ENCODE peak calls at places on chromosomes 13 and 19, in five cellular contexts. I is tibial nerve, S is psoas muscle, W is HAP-1, K is GM23248. F is an unnamed sample. For H3K9me3, H3K27me3 and H3K4me1, the result is how much of the 10 kb centered on the place peaks cover.

GRCh38 chr19:37931941-37932655 is 25.1 kb downstream of the SIPA1L3 start:
- DNase-seq in I (no peak), S (peak), W (peak), K (peak), F (peak)

GRCh38 chr13:53098455-53098854 is 69.8 kb downstream of the OLFM4 start:
- DNase-seq in I (no peak), S (no peak), W (no peak), K (no peak), F (no peak)

GRCh38 chr19:41862445-41862986 is 2.5 kb downstream of the RPS19 start:
- DNase-seq in I (no peak), S (no peak), W (no peak), K (no peak), F (no peak)

GRCh38 chr13:109704771-109705628 is 81.4 kb downstream of the IRS2 start:
- DNase-seq in I (peak), S (peak), W (no peak), K (peak), F (peak)

GRCh38 chr19:7618771-7619510 is 10.4 kb downstream of the XAB2 start:
- DNase-seq in I (no peak), S (no peak), W (no peak), K (no peak), F (peak)

GRCh38 chr19:3801412-3802096 is 15.4 kb upstream of the MATK start:
- DNase-seq in I (no peak), S (no peak), W (no peak), K (peak), F (peak)

GRCh38 chr19:58558066-58558622 is at the start of gene UBE2M:
- DNase-seq in I (peak), S (peak), W (no peak), K (peak), F (peak)

GRCh38 chr13:113216165-113217056 is 7.0 kb downstream of the CUL4A start:
- DNase-seq in I (no peak), S (peak), W (peak), K (peak), F (peak)

GRCh38 chr13:37179646-37180045 is 74.2 kb upstream of the CSNK1A1L start:
- DNase-seq in I (no peak), S (no peak), W (no peak), K (no peak), F (no peak)

GRCh38 chr13:112140366-112140765 is 73.4 kb downstream of the SOX1 start:
- DNase-seq in I (no peak), S (no peak), W (no peak), K (no peak), F (no peak)

GRCh38 chr13:54210397-54211050 is 1181.9 kb downstream of the OLFM4 start:
- DNase-seq in I (no peak), S (no peak), W (no peak), K (no peak), F (no peak)

GRCh38 chr13:94656766-94657165 is 55.1 kb downstream of the GPR180 start:
- DNase-seq in I (no peak), S (no peak), W (no peak), K (peak), F (no peak)

GRCh38 chr19:54196514-54196913 is 4.1 kb upstream of the RPS9 start:
- DNase-seq in I (no peak), S (no peak), W (no peak), K (no peak), F (peak)

GRCh38 chr13:67133476-67133875 is 96.7 kb downstream of the PCDH9 start:
- DNase-seq in I (no peak), S (no peak), W (no peak), K (no peak), F (no peak)

GRCh38 chr19:57088125-57088524 is 31.7 kb upstream of the USP29 start:
- DNase-seq in I (no peak), S (no peak), W (no peak), K (no peak), F (no peak)

GRCh38 chr19:53962887-53963435 is at the start of gene CACNG8:
- DNase-seq in I (no peak), S (no peak), W (no peak), K (no peak), F (no peak)

GRCh38 chr13:75879656-75880055 is 243.5 kb downstream of the LMO7 start:
- DNase-seq in I (no peak), S (no peak), W (no peak), K (no peak), F (no peak)

GRCh38 chr13:48160879-48161278 is 66.0 kb upstream of the MED4 start:
- DNase-seq in I (peak), S (peak), W (peak), K (peak), F (no peak)

GRCh38 chr13:18995259-18995873 is 186.3 kb downstream of the TUBA3C start:
- DNase-seq in I (no peak), S (peak), W (no peak), K (no peak), F (no peak)
- H3K9me3 ChIP-seq in I (under half), S (under half), W (under half), K (under half), F (under half)

DNA sequence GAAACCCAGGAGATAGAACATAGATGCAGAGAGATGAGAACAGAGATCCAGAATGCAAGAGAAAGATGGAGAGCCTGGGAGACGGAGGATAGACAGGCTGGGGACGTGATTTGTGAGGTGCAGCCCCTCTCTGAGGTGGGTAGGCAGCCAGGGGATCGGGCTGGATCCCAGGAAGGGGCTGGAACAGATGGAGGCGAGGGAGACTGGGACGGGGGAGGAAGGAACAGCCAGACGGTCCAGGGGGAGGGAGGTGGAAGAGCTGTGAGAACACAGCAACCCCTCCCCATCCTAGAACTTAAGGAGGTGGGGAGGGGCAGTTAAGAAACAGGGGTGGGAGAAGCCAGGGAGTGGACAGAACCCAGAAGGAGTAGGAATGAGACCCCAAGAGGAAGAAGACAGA is 3.1 kb downstream of the SLC17A7 start:
- DNase-seq in I (no peak), S (no peak), W (no peak), K (no peak), F (no peak)
- H3K27me3 ChIP-seq in I (half or more), S (under half), W (under half), K (half or more), F (half or more)

DNA sequence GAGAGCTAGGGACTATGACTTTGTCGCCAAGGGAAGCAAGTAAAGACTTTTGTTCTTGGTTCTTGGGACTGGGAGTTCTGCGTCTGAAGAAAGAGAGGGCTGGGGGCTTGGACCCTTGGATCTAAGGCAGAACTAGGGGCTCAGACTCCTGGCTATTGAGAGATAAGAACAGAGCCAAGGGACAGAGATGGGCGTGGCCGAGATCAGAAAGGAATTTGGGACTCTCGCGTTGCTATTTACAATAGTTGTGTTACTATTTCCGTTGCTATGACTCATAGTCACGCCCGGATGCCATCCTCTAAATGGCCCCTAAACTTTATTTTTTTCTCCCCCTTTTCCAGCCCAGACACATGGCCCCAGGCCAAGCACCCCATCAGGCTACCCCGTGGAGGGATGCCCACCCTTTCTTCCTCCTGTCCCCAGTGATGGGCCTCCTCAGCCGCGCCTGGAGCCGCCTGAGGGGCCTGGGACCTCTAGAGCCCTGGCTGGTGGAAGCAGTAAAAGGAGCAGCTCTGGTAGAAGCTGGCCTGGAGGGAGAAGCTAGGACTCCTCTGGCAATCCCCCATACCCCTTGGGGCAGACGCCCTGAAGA is 759 bp downstream of the PPP1R15A start:
- DNase-seq in I (peak), S (peak), W (peak), K (peak), F (peak)
- H3K4me1 ChIP-seq in I (under half), S (under half), W (under half), K (under half), F (under half)

GRCh38 chr19:17966497-17967257 is at the start of gene KCNN1:
- DNase-seq in I (no peak), S (no peak), W (peak), K (no peak), F (no peak)
- H3K9me3 ChIP-seq in I (under half), S (under half), W (under half), K (under half), F (under half)

DNA sequence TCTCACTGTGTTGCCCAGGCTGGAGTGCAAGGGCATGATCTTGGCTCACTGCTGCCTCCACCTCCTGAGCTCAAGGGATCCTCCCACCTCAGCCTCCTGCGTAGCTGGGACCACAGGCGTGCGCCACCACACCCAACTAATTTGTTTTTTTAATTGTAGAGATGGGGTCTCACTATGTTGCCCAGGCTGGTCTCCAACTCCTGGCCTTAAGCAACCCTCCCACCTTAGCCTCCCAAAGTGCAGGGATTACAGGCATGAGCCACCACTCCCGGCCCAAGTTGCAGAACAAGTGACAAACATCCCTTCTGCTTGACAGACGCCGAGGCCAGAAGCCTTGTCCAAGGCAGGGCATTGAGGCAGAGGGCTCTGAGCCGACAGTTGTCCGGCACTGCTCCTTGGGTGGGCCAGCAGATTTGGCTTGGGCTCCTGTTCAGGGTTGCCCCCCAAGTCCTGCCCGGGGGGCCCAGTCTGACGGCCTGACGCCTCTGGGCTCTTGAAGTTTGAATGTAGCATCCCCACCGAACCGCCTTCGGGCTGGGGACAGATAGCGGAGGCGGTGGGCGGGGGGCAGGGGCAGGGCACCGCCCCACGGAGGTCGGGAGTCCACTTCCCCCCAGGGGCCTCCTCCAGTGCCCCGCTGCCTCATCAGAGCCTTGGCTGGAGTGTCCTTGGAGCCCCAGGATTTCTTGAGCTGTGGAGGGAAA is 5.7 kb upstream of the SPACA4 start:
- DNase-seq in I (no peak), S (no peak), W (no peak), K (no peak), F (no peak)
- H3K27me3 ChIP-seq in I (under half), S (under half), W (under half), K (under half), F (under half)

F was measured in left lung.